ENCODE peak calls at places on chromosome 5, in six cellular contexts. One of them, this sample, is unnamed. For H3K9me3, the result is how much of the 10 kb centered on the place peaks cover.

GRCh38 chr5:123428521-123429220 is 5.5 kb upstream of the CEP120 start:
- DNase-seq in heart left ventricle: no peak
- DNase-seq in fibroblast of lung: no peak
- DNase-seq in CD8-positive, alpha-beta T cell: no peak
- DNase-seq in Peyer's patch: no peak
- DNase-seq in PC-3: no peak
- DNase-seq in this sample: no peak

GRCh38 chr5:163407034-163407652 is 30.3 kb upstream of the CCNG1 start:
- DNase-seq in Peyer's patch: no peak
- DNase-seq in CD8-positive, alpha-beta T cell: no peak
- DNase-seq in heart left ventricle: no peak
- DNase-seq in PC-3: peak
- DNase-seq in fibroblast of lung: peak
- DNase-seq in this sample: no peak

GRCh38 chr5:124740055-124740454 is 6.4 kb downstream of the ZNF608 start:
- DNase-seq in PC-3: no peak
- DNase-seq in fibroblast of lung: no peak
- DNase-seq in heart left ventricle: no peak
- DNase-seq in Peyer's patch: no peak
- DNase-seq in CD8-positive, alpha-beta T cell: no peak
- DNase-seq in this sample: no peak

GRCh38 chr5:56314536-56314935 is 81.4 kb upstream of the ANKRD55 start:
- DNase-seq in fibroblast of lung: peak
- DNase-seq in Peyer's patch: no peak
- DNase-seq in heart left ventricle: peak
- DNase-seq in CD8-positive, alpha-beta T cell: no peak
- DNase-seq in PC-3: peak
- DNase-seq in this sample: no peak

GRCh38 chr5:149433524-149434131 is 54.5 kb upstream of the IL17B start:
- DNase-seq in fibroblast of lung: no peak
- DNase-seq in heart left ventricle: no peak
- DNase-seq in CD8-positive, alpha-beta T cell: no peak
- DNase-seq in PC-3: no peak
- DNase-seq in Peyer's patch: no peak
- DNase-seq in this sample: no peak

GRCh38 chr5:133565993-133566392 is 46.3 kb downstream of the FSTL4 start:
- DNase-seq in CD8-positive, alpha-beta T cell: no peak
- DNase-seq in fibroblast of lung: peak
- DNase-seq in heart left ventricle: no peak
- DNase-seq in Peyer's patch: no peak
- DNase-seq in PC-3: peak
- DNase-seq in this sample: no peak

GRCh38 chr5:61292130-61292672 is 39.9 kb upstream of the ZSWIM6 start:
- DNase-seq in heart left ventricle: no peak
- DNase-seq in fibroblast of lung: no peak
- DNase-seq in Peyer's patch: no peak
- DNase-seq in PC-3: no peak
- DNase-seq in CD8-positive, alpha-beta T cell: no peak
- DNase-seq in this sample: no peak

GRCh38 chr5:14305045-14305444 is 161.9 kb downstream of the TRIO start:
- DNase-seq in fibroblast of lung: peak
- DNase-seq in PC-3: peak
- DNase-seq in heart left ventricle: no peak
- DNase-seq in CD8-positive, alpha-beta T cell: no peak
- DNase-seq in Peyer's patch: no peak
- DNase-seq in this sample: no peak

GRCh38 chr5:153352685-153353219 is 137.7 kb upstream of the GRIA1 start:
- DNase-seq in PC-3: no peak
- DNase-seq in CD8-positive, alpha-beta T cell: no peak
- DNase-seq in Peyer's patch: no peak
- DNase-seq in heart left ventricle: no peak
- DNase-seq in fibroblast of lung: no peak
- DNase-seq in this sample: no peak

GRCh38 chr5:107578051-107578635 is 92.6 kb downstream of the EFNA5 start:
- DNase-seq in heart left ventricle: no peak
- DNase-seq in fibroblast of lung: no peak
- DNase-seq in Peyer's patch: no peak
- DNase-seq in CD8-positive, alpha-beta T cell: no peak
- DNase-seq in PC-3: peak
- DNase-seq in this sample: no peak

GRCh38 chr5:173010021-173010420 is 26.4 kb downstream of the ATP6V0E1 start:
- DNase-seq in CD8-positive, alpha-beta T cell: no peak
- DNase-seq in PC-3: no peak
- DNase-seq in Peyer's patch: no peak
- DNase-seq in heart left ventricle: no peak
- DNase-seq in fibroblast of lung: peak
- DNase-seq in this sample: no peak

GRCh38 chr5:77743181-77743580 is 33.0 kb downstream of the TBCA start:
- DNase-seq in CD8-positive, alpha-beta T cell: no peak
- DNase-seq in Peyer's patch: no peak
- DNase-seq in fibroblast of lung: peak
- DNase-seq in heart left ventricle: no peak
- DNase-seq in PC-3: peak
- DNase-seq in this sample: no peak

GRCh38 chr5:39443911-39444310 is 19.1 kb upstream of the DAB2 start:
- DNase-seq in CD8-positive, alpha-beta T cell: no peak
- DNase-seq in PC-3: no peak
- DNase-seq in heart left ventricle: no peak
- DNase-seq in fibroblast of lung: no peak
- DNase-seq in Peyer's patch: no peak
- DNase-seq in this sample: no peak

GRCh38 chr5:158393457-158393856 is 534.5 kb upstream of the CLINT1 start:
- DNase-seq in PC-3: no peak
- DNase-seq in CD8-positive, alpha-beta T cell: no peak
- DNase-seq in heart left ventricle: no peak
- DNase-seq in fibroblast of lung: no peak
- DNase-seq in Peyer's patch: no peak
- DNase-seq in this sample: no peak

GRCh38 chr5:158392753-158393152 is 533.8 kb upstream of the CLINT1 start:
- DNase-seq in heart left ventricle: no peak
- DNase-seq in fibroblast of lung: no peak
- DNase-seq in PC-3: peak
- DNase-seq in CD8-positive, alpha-beta T cell: no peak
- DNase-seq in Peyer's patch: no peak
- DNase-seq in this sample: no peak

GRCh38 chr5:158394102-158394501 is 535.2 kb upstream of the CLINT1 start:
- DNase-seq in PC-3: no peak
- DNase-seq in heart left ventricle: no peak
- DNase-seq in CD8-positive, alpha-beta T cell: no peak
- DNase-seq in Peyer's patch: no peak
- DNase-seq in fibroblast of lung: no peak
- DNase-seq in this sample: no peak

GRCh38 chr5:158397278-158397677 is 538.3 kb upstream of the CLINT1 start:
- DNase-seq in fibroblast of lung: no peak
- DNase-seq in Peyer's patch: no peak
- DNase-seq in heart left ventricle: no peak
- DNase-seq in CD8-positive, alpha-beta T cell: no peak
- DNase-seq in PC-3: no peak
- DNase-seq in this sample: no peak

GRCh38 chr5:158398360-158399201 is 539.6 kb upstream of the CLINT1 start:
- DNase-seq in fibroblast of lung: no peak
- DNase-seq in Peyer's patch: no peak
- DNase-seq in CD8-positive, alpha-beta T cell: no peak
- DNase-seq in heart left ventricle: no peak
- DNase-seq in PC-3: no peak
- DNase-seq in this sample: no peak
- H3K9me3 ChIP-seq in fibroblast of lung: under half
- H3K9me3 ChIP-seq in Peyer's patch: under half
- H3K9me3 ChIP-seq in CD8-positive, alpha-beta T cell: under half
- H3K9me3 ChIP-seq in heart left ventricle: under half
- H3K9me3 ChIP-seq in PC-3: under half
- H3K9me3 ChIP-seq in this sample: under half

GRCh38 chr5:88743231-88743879 is 139.6 kb downstream of the MEF2C start:
- DNase-seq in heart left ventricle: no peak
- DNase-seq in Peyer's patch: no peak
- DNase-seq in PC-3: peak
- DNase-seq in fibroblast of lung: peak
- DNase-seq in CD8-positive, alpha-beta T cell: no peak
- DNase-seq in this sample: no peak
- TF ChIP-seq CTCF in heart left ventricle: no peak
- TF ChIP-seq CTCF in Peyer's patch: no peak
- TF ChIP-seq CTCF in PC-3: no peak
- TF ChIP-seq CTCF in fibroblast of lung: no peak
- TF ChIP-seq CTCF in CD8-positive, alpha-beta T cell: no peak
- TF ChIP-seq CTCF in this sample: no peak

GRCh38 chr5:150905312-150905683 is 518 bp upstream of the ZNF300 start:
- DNase-seq in fibroblast of lung: no peak
- DNase-seq in PC-3: no peak
- DNase-seq in Peyer's patch: no peak
- DNase-seq in heart left ventricle: no peak
- DNase-seq in CD8-positive, alpha-beta T cell: no peak
- DNase-seq in this sample: no peak
- H3K9me3 ChIP-seq in fibroblast of lung: under half
- H3K9me3 ChIP-seq in PC-3: half or more
- H3K9me3 ChIP-seq in Peyer's patch: under half
- H3K9me3 ChIP-seq in heart left ventricle: half or more
- H3K9me3 ChIP-seq in CD8-positive, alpha-beta T cell: under half
- H3K9me3 ChIP-seq in this sample: half or more

DNA sequence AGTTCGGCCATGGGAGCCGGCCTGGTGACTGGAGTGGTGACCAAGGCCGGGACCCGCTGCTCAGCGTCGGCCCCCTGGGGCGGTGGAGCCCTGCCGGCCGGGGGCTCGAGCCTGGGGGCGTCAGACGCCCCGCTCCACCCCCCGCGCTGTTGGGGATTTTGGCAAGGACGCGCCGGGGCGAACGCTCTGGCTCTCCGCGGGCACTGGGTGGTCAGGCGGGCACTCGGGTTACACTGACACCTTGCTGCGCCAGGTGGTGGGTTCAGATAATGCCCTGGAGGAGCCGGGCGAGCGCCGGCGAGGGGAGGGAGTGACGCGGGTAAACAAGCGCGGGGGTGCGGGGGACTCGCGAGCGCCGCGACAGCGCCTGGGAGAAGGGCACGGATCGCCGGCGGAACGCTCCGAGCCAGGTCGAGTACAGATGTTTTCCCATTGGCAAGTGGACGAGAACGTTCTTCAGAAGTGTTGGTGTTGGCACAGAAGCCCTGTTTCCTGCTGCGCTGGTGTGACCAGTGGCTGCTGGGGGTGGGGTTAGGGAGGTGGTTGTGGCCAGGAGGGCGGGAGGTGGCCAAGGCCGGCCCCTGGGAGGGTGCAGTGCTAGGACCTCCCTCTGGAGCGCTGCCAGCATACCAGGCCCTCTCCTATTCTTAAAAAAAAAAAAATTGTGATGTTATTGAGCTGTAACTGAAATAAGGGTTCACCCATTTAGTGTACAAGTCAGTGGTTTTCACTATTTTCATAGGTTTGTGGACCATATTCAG is 773 bp downstream of the SQSTM1 start:
- DNase-seq in CD8-positive, alpha-beta T cell: peak
- DNase-seq in Peyer's patch: peak
- DNase-seq in PC-3: peak
- DNase-seq in fibroblast of lung: peak
- DNase-seq in heart left ventricle: peak
- DNase-seq in this sample: peak
- TF ChIP-seq CTCF in CD8-positive, alpha-beta T cell: no peak
- TF ChIP-seq CTCF in Peyer's patch: peak
- TF ChIP-seq CTCF in PC-3: no peak
- TF ChIP-seq CTCF in fibroblast of lung: no peak
- TF ChIP-seq CTCF in heart left ventricle: no peak
- TF ChIP-seq CTCF in this sample: no peak

GRCh38 chr5:141196363-141196762 is 3.1 kb upstream of the PCDHB11 start:
- DNase-seq in heart left ventricle: no peak
- DNase-seq in PC-3: no peak
- DNase-seq in Peyer's patch: no peak
- DNase-seq in fibroblast of lung: no peak
- DNase-seq in CD8-positive, alpha-beta T cell: no peak
- DNase-seq in this sample: no peak
- H3K9me3 ChIP-seq in heart left ventricle: half or more
- H3K9me3 ChIP-seq in PC-3: under half
- H3K9me3 ChIP-seq in Peyer's patch: under half
- H3K9me3 ChIP-seq in fibroblast of lung: under half
- H3K9me3 ChIP-seq in CD8-positive, alpha-beta T cell: under half
- H3K9me3 ChIP-seq in this sample: half or more

GRCh38 chr5:87899109-87900100 is 369.2 kb downstream of the TMEM161B start:
- DNase-seq in PC-3: peak
- DNase-seq in CD8-positive, alpha-beta T cell: no peak
- DNase-seq in fibroblast of lung: no peak
- DNase-seq in heart left ventricle: no peak
- DNase-seq in Peyer's patch: no peak
- DNase-seq in this sample: peak
- TF ChIP-seq CTCF in PC-3: peak
- TF ChIP-seq CTCF in CD8-positive, alpha-beta T cell: no peak
- TF ChIP-seq CTCF in fibroblast of lung: no peak
- TF ChIP-seq CTCF in heart left ventricle: no peak
- TF ChIP-seq CTCF in Peyer's patch: no peak
- TF ChIP-seq CTCF in this sample: no peak

DNA sequence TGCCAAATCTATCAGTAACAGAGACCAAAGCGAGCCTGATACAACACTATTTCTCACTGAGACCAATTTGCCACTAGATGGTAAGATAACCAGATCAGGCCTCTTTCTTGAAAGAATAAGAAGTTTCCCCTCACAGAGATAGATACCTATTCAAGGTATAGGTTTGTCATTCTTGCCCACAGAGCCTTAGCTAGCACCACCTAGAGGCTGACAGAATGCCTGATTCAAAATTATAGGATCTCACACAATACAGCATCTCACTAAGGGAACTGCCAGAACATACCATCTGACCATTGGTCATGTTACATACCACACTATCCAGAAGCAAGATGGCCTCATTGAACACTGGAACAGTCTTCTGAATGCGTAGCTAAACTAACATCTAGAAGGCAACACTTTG is 166.6 kb upstream of the HCN1 start:
- DNase-seq in Peyer's patch: no peak
- DNase-seq in PC-3: peak
- DNase-seq in heart left ventricle: no peak
- DNase-seq in fibroblast of lung: no peak
- DNase-seq in CD8-positive, alpha-beta T cell: no peak
- DNase-seq in this sample: no peak
- H3K9me3 ChIP-seq in Peyer's patch: under half
- H3K9me3 ChIP-seq in PC-3: under half
- H3K9me3 ChIP-seq in heart left ventricle: under half
- H3K9me3 ChIP-seq in fibroblast of lung: under half
- H3K9me3 ChIP-seq in CD8-positive, alpha-beta T cell: under half
- H3K9me3 ChIP-seq in this sample: under half

GRCh38 chr5:170501931-170502330 is 1.9 kb upstream of the KCNIP1 start:
- DNase-seq in PC-3: no peak
- DNase-seq in Peyer's patch: no peak
- DNase-seq in heart left ventricle: no peak
- DNase-seq in fibroblast of lung: no peak
- DNase-seq in CD8-positive, alpha-beta T cell: no peak
- DNase-seq in this sample: no peak

GRCh38 chr5:170501361-170501760 is 2.5 kb upstream of the KCNIP1 start:
- DNase-seq in CD8-positive, alpha-beta T cell: no peak
- DNase-seq in PC-3: no peak
- DNase-seq in Peyer's patch: no peak
- DNase-seq in fibroblast of lung: no peak
- DNase-seq in heart left ventricle: no peak
- DNase-seq in this sample: no peak

GRCh38 chr5:170502692-170503091 is 1.1 kb upstream of the KCNIP1 start:
- DNase-seq in PC-3: no peak
- DNase-seq in Peyer's patch: no peak
- DNase-seq in CD8-positive, alpha-beta T cell: no peak
- DNase-seq in fibroblast of lung: no peak
- DNase-seq in heart left ventricle: no peak
- DNase-seq in this sample: no peak

GRCh38 chr5:170504598-170505266 is 912 bp downstream of the KCNIP1 start:
- DNase-seq in heart left ventricle: no peak
- DNase-seq in PC-3: no peak
- DNase-seq in Peyer's patch: no peak
- DNase-seq in CD8-positive, alpha-beta T cell: no peak
- DNase-seq in fibroblast of lung: no peak
- DNase-seq in this sample: no peak

GRCh38 chr5:170503970-170504525 is at the start of gene KCNIP1:
- DNase-seq in Peyer's patch: no peak
- DNase-seq in PC-3: no peak
- DNase-seq in CD8-positive, alpha-beta T cell: no peak
- DNase-seq in fibroblast of lung: no peak
- DNase-seq in heart left ventricle: peak
- DNase-seq in this sample: no peak
- TF ChIP-seq CTCF in Peyer's patch: no peak
- TF ChIP-seq CTCF in PC-3: no peak
- TF ChIP-seq CTCF in CD8-positive, alpha-beta T cell: no peak
- TF ChIP-seq CTCF in fibroblast of lung: no peak
- TF ChIP-seq CTCF in heart left ventricle: no peak
- TF ChIP-seq CTCF in this sample: no peak

This sample was measured in tibial artery.